ENCODE peak calls at places on chromosomes 11 and 22, in nine cellular contexts. D is adrenal gland, P is sigmoid colon, M is psoas muscle, G is lower lobe of right lung, C is H9, B is dorsolateral prefrontal cortex, T is fibroblast of lung, E is heart right ventricle. Z is an unnamed sample.

GRCh38 chr11:37984991-37985390 is 1387.0 kb upstream of the RAG2 start:
- DNase-seq in D (no peak), P (no peak), M (no peak), G (no peak), C (no peak), B (no peak), T (no peak), E (no peak), Z (no peak)

GRCh38 chr11:48083427-48083826 is 103.1 kb downstream of the PTPRJ start:
- DNase-seq in D (no peak), P (no peak), M (no peak), G (no peak), C (no peak), B (no peak), T (peak), E (no peak), Z (no peak)

GRCh38 chr11:86809561-86809960 is 9.2 kb downstream of the PRSS23 start:
- DNase-seq in D (no peak), P (no peak), M (no peak), G (no peak), C (no peak), B (no peak), T (no peak), E (no peak), Z (no peak)

GRCh38 chr11:88102595-88102929 is 72.7 kb downstream of the RAB38 start:
- DNase-seq in D (no peak), P (no peak), M (no peak), G (no peak), C (no peak), B (no peak), T (no peak), E (no peak), Z (no peak)

GRCh38 chr11:7603031-7603781 is 70.1 kb downstream of the CYB5R2 start:
- DNase-seq in D (no peak), P (no peak), M (no peak), G (no peak), C (no peak), B (no peak), T (peak), E (no peak), Z (no peak)

GRCh38 chr11:10305964-10306918 is 1.4 kb downstream of the ADM start:
- DNase-seq in D (no peak), P (no peak), M (peak), G (peak), C (peak), B (no peak), T (no peak), E (peak), Z (no peak)

GRCh38 chr11:111512296-111513239 is at the start of gene BTG4:
- DNase-seq in D (no peak), P (peak), M (peak), G (peak), C (peak), B (no peak), T (peak), E (no peak), Z (no peak)

GRCh38 chr11:1510928-1511327 is 24.3 kb upstream of the MOB2 start:
- DNase-seq in D (no peak), P (no peak), M (no peak), G (no peak), C (no peak), B (no peak), T (no peak), E (no peak), Z (no peak)

GRCh38 chr11:2914475-2915195 is 14.6 kb downstream of the PHLDA2 start:
- DNase-seq in D (no peak), P (no peak), M (no peak), G (peak), C (no peak), B (peak), T (no peak), E (peak), Z (peak)

GRCh38 chr11:128687321-128687720 is 6.6 kb upstream of the FLI1 start:
- DNase-seq in D (no peak), P (no peak), M (peak), G (peak), C (peak), B (no peak), T (no peak), E (peak), Z (peak)

GRCh38 chr11:110367571-110367970 is 62.2 kb upstream of the FDX1 start:
- DNase-seq in D (no peak), P (no peak), M (no peak), G (no peak), C (no peak), B (no peak), T (no peak), E (no peak), Z (no peak)

GRCh38 chr22:50482107-50483074 is 1.0 kb downstream of the ADM2 start:
- DNase-seq in D (no peak), P (no peak), M (no peak), G (no peak), C (no peak), B (no peak), T (no peak), E (no peak), Z (peak)

GRCh38 chr22:24996420-24996952 is 44.0 kb downstream of the KIAA1671 start:
- DNase-seq in D (peak), P (no peak), M (no peak), G (no peak), C (peak), B (no peak), T (peak), E (peak), Z (peak)

GRCh38 chr22:23893446-23893956 is 682 bp upstream of the MIF start:
- DNase-seq in D (no peak), P (peak), M (no peak), G (no peak), C (no peak), B (no peak), T (no peak), E (no peak), Z (no peak)

GRCh38 chr11:38182126-38182907 is 1584.3 kb upstream of the RAG2 start:
- DNase-seq in D (no peak), P (no peak), M (no peak), G (no peak), C (no peak), B (no peak), T (peak), E (no peak), Z (no peak)

GRCh38 chr11:65366340-65366773 is 11.8 kb downstream of the TIGD3 start:
- DNase-seq in D (peak), P (no peak), M (no peak), G (no peak), C (peak), B (no peak), T (peak), E (peak), Z (no peak)

GRCh38 chr22:39242809-39243442 is 1.9 kb downstream of the PDGFB start:
- DNase-seq in D (no peak), P (no peak), M (no peak), G (no peak), C (peak), B (no peak), T (no peak), E (no peak), Z (no peak)

GRCh38 chr11:124602751-124603150 is 8.5 kb upstream of the PANX3 start:
- DNase-seq in D (no peak), P (no peak), M (no peak), G (no peak), C (no peak), B (no peak), T (no peak), E (no peak), Z (no peak)

GRCh38 chr11:125412509-125412908 is 83.6 kb downstream of the FEZ1 start:
- DNase-seq in D (no peak), P (no peak), M (no peak), G (no peak), C (no peak), B (no peak), T (no peak), E (no peak), Z (no peak)

GRCh38 chr22:39482768-39483167 is 19.3 kb upstream of the MIEF1 start:
- DNase-seq in D (peak), P (no peak), M (no peak), G (no peak), C (no peak), B (no peak), T (no peak), E (no peak), Z (no peak)

GRCh38 chr11:132318421-132319157 is 948.2 kb downstream of the NTM start:
- DNase-seq in D (no peak), P (no peak), M (no peak), G (no peak), C (no peak), B (peak), T (peak), E (no peak), Z (no peak)

GRCh38 chr11:124865181-124865901 is at the start of gene ROBO3:
- DNase-seq in D (no peak), P (peak), M (no peak), G (no peak), C (no peak), B (no peak), T (peak), E (no peak), Z (no peak)

GRCh38 chr11:80281194-80281593 is 840.4 kb upstream of the TENM4 start:
- DNase-seq in D (no peak), P (no peak), M (no peak), G (no peak), C (no peak), B (no peak), T (no peak), E (no peak), Z (no peak)

GRCh38 chr11:68632802-68633201 is 51.5 kb upstream of the GAL start:
- DNase-seq in D (no peak), P (no peak), M (no peak), G (no peak), C (peak), B (no peak), T (peak), E (no peak), Z (no peak)

GRCh38 chr11:1867381-1867780 is 14.5 kb downstream of the LSP1 start:
- DNase-seq in D (no peak), P (no peak), M (peak), G (no peak), C (no peak), B (no peak), T (no peak), E (no peak), Z (peak)

GRCh38 chr22:23570681-23571080 is 9.4 kb downstream of the IGLL1 start:
- DNase-seq in D (no peak), P (no peak), M (no peak), G (no peak), C (no peak), B (no peak), T (no peak), E (no peak), Z (no peak)

GRCh38 chr22:39655736-39656285 is 85.3 kb downstream of the CACNA1I start:
- DNase-seq in D (no peak), P (no peak), M (no peak), G (no peak), C (no peak), B (no peak), T (no peak), E (no peak), Z (no peak)

GRCh38 chr11:70063555-70063954 is 14.6 kb upstream of the ANO1 start:
- DNase-seq in D (no peak), P (no peak), M (no peak), G (no peak), C (no peak), B (no peak), T (no peak), E (no peak), Z (no peak)

GRCh38 chr11:2444301-2445106 is at the start of the genes KCNQ1 and TRPM5:
- DNase-seq in D (peak), P (no peak), M (peak), G (peak), C (peak), B (no peak), T (no peak), E (no peak), Z (peak)

GRCh38 chr11:2989551-2989950 is 2.6 kb downstream of the NAP1L4 start:
- DNase-seq in D (no peak), P (no peak), M (no peak), G (no peak), C (no peak), B (no peak), T (no peak), E (no peak), Z (no peak)

GRCh38 chr22:26785942-26786341 is 128.6 kb downstream of the MIAT start:
- DNase-seq in D (no peak), P (no peak), M (no peak), G (no peak), C (no peak), B (no peak), T (no peak), E (no peak), Z (no peak)

GRCh38 chr11:124278261-124278660 is 22.1 kb downstream of the OR8G5 start:
- DNase-seq in D (no peak), P (no peak), M (no peak), G (no peak), C (no peak), B (no peak), T (peak), E (no peak), Z (no peak)

GRCh38 chr11:87013852-87014251 is 23.9 kb upstream of the TMEM135 start:
- DNase-seq in D (no peak), P (no peak), M (no peak), G (no peak), C (no peak), B (no peak), T (no peak), E (no peak), Z (no peak)

GRCh38 chr22:29536411-29536810 is 17.1 kb downstream of the THOC5 start:
- DNase-seq in D (no peak), P (no peak), M (no peak), G (no peak), C (no peak), B (no peak), T (no peak), E (no peak), Z (no peak)

GRCh38 chr22:19638282-19639015 is 75.9 kb upstream of the SEPTIN5 start:
- DNase-seq in D (no peak), P (no peak), M (no peak), G (no peak), C (peak), B (no peak), T (no peak), E (no peak), Z (no peak)

GRCh38 chr11:110131386-110132123 is 38.4 kb downstream of the ZC3H12C start:
- DNase-seq in D (no peak), P (no peak), M (no peak), G (no peak), C (no peak), B (no peak), T (no peak), E (no peak), Z (no peak)

GRCh38 chr11:12690663-12691062 is 16.4 kb downstream of the TEAD1 start:
- DNase-seq in D (no peak), P (no peak), M (no peak), G (no peak), C (no peak), B (no peak), T (no peak), E (no peak), Z (no peak)

DNA sequence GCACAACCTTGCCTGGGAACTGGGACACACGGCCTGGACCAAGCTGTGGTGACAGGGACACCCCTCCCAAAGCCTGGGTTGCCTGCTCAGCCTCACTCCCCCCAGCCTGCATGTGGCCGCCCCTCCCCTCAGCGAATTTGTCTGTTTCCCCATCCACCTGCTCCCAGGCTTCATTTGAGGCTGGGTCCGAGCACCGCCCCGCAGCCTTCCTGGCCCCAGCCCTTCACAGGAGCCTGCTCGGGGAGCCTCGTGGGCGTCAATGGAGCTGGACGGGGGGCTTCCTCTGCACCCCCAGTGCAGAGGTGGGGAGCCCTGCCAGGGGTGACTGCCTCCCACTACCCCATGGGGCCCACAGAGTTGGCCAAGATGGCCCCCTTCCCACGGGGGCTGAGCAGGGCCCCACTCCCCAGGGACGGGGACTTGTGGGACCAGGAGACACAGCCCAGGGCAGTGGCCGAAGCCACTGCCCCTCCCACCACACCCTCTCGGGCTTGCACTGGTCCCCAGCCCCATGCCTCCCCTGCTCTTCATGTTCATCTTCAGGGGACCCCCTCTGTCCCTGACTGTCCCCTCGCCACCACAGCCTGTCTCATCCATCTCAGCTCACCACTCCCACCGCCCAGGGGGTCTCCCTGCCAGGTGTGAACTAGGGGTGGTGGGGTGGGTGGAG is 91.7 kb downstream of the WNT7B start:
- DNase-seq in D (no peak), P (peak), M (no peak), G (peak), C (peak), B (peak), T (no peak), E (no peak), Z (peak)
- H3K27ac ChIP-seq in D (no peak), P (no peak), M (no peak), G (no peak), C (no peak), B (no peak), T (no peak), E (no peak), Z (no peak)

DNA sequence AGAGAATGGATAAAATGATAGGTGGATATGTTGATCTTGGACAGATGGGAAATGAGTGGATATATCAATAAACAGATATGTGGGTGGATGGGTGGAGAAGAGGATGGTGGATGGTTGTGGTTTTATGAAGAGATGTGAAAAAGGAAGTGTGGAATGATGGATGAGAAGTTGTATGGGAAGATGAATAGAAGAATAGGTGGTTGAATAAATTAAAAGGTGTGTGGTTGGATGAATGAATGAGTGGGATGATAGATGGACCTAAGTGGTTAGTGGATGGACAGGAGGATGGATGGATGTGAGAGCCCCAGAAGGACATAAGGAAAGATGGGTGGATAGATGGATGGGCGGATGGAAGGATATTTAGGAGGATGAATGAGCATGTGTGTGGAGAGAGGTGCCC is 913 bp upstream of the CD44 start:
- DNase-seq in D (no peak), P (no peak), M (no peak), G (no peak), C (no peak), B (no peak), T (peak), E (no peak), Z (no peak)
- H3K27ac ChIP-seq in D (peak), P (peak), M (no peak), G (no peak), C (no peak), B (no peak), T (peak), E (peak), Z (no peak)

DNA sequence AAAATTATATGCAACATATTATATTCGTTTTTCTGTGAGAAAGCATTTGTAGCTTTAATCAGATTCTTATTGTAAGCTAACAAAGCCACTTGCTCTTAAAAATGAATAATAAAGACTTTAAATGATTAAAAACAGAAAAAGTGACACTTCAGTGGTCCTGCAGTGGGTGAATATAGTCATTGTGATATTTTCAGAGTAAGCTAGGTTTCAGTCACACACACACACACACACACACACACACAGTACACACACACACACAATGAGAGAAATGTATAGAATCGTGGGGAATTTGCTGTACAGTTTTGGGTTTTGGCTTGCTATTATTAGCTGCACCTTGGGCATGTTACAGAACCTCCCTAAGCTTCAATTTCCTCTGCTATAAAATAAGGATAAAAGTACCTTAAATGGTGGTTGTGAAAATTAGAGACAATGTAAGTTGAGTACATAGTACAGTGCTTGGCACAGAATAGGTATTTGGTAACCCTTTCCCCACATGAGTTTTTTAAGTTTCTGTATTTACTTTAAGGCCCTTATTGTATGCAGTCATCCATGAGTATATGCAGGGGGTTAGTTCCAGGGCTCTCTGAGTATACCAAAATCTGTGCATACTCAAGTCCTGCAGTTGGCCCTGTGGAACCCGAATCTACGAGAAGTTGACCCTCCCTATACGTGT is 39.8 kb downstream of the CSTPP1 start:
- DNase-seq in D (no peak), P (no peak), M (no peak), G (no peak), C (no peak), B (no peak), T (no peak), E (no peak), Z (no peak)
- H3K27ac ChIP-seq in D (no peak), P (no peak), M (no peak), G (no peak), C (no peak), B (peak), T (no peak), E (no peak), Z (no peak)

DNA sequence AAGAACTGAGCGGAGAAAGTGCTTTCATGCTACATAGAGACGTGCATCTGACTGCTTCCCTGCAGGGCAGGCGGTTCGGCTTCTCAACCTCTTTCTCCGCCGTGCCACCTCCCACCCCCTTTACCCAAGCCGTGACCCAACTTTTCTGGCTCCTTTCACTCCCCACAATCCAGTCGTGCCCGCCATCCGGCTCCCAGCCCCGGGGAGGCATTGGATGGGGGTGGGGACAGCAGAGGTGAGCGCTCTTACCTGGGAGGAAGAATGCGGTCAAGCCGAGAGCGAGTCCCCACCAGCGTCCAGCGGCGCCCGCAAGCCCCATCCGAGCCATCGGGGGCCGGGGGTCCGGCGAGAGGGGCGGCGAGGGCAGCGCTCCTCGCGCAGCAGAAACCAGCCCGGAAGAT is 774 bp downstream of the NECTIN1 start:
- DNase-seq in D (no peak), P (no peak), M (no peak), G (no peak), C (no peak), B (no peak), T (no peak), E (no peak), Z (no peak)
- H3K27ac ChIP-seq in D (peak), P (peak), M (no peak), G (peak), C (no peak), B (peak), T (no peak), E (peak), Z (peak)

Z was measured in heart left ventricle.